ENCODE peak calls at places on chromosomes 6 and 20, in ten cellular contexts. A is adrenal gland; D is CD8-positive, alpha-beta T cell; Q is A549; F is mucosa of descending colon; H is HL-60; R is pancreas; J is ascending aorta; L is upper lobe of right lung; B is transverse colon. O is an unnamed sample.

GRCh38 chr20:23138682-23139081 is 52.6 kb upstream of the CD93 start:
- DNase-seq in A (no peak), D (no peak), Q (no peak), F (no peak), H (no peak), R (no peak), J (no peak), L (no peak), B (no peak), O (no peak)

GRCh38 chr6:158819977-158820632 is 937 bp upstream of the EZR start:
- DNase-seq in A (no peak), D (no peak), Q (no peak), F (no peak), H (no peak), R (no peak), J (no peak), L (no peak), B (no peak), O (peak)

GRCh38 chr6:109076421-109076820 is 18.2 kb downstream of the SESN1 start:
- DNase-seq in A (no peak), D (no peak), Q (no peak), F (no peak), H (no peak), R (no peak), J (no peak), L (no peak), B (no peak), O (no peak)

GRCh38 chr20:4170621-4171537 is 155.5 kb upstream of the RNF24 start:
- DNase-seq in A (no peak), D (no peak), Q (no peak), F (no peak), H (no peak), R (no peak), J (no peak), L (no peak), B (no peak), O (peak)

GRCh38 chr20:48098099-48098498 is 312.8 kb upstream of the SULF2 start:
- DNase-seq in A (no peak), D (no peak), Q (no peak), F (no peak), H (no peak), R (peak), J (no peak), L (peak), B (no peak), O (no peak)

GRCh38 chr6:79421707-79422484 is 115.3 kb downstream of the LCA5 start:
- DNase-seq in A (peak), D (no peak), Q (peak), F (no peak), H (no peak), R (peak), J (no peak), L (no peak), B (no peak), O (peak)

GRCh38 chr20:31827059-31827458 is 7.9 kb downstream of the MYLK2 start:
- DNase-seq in A (no peak), D (no peak), Q (no peak), F (no peak), H (no peak), R (no peak), J (no peak), L (peak), B (no peak), O (no peak)

GRCh38 chr20:62741191-62741676 is 32.6 kb downstream of the NTSR1 start:
- DNase-seq in A (no peak), D (peak), Q (no peak), F (peak), H (no peak), R (no peak), J (no peak), L (peak), B (no peak), O (peak)

GRCh38 chr20:44017905-44018683 is 103.4 kb downstream of the TOX2 start:
- DNase-seq in A (peak), D (no peak), Q (peak), F (peak), H (no peak), R (peak), J (peak), L (peak), B (peak), O (peak)

GRCh38 chr6:15690451-15690961 is 27.7 kb upstream of the DTNBP1 start:
- DNase-seq in A (no peak), D (no peak), Q (no peak), F (no peak), H (no peak), R (no peak), J (no peak), L (no peak), B (no peak), O (no peak)

GRCh38 chr6:63507096-63507495 is 65.2 kb upstream of the LOC128125822 start:
- DNase-seq in A (no peak), D (no peak), Q (no peak), F (no peak), H (no peak), R (no peak), J (no peak), L (no peak), B (no peak), O (no peak)

GRCh38 chr6:104814743-104815142 is 45.0 kb downstream of the HACE1 start:
- DNase-seq in A (no peak), D (no peak), Q (no peak), F (no peak), H (no peak), R (no peak), J (no peak), L (no peak), B (no peak), O (no peak)

GRCh38 chr6:27605401-27606342 is 132.8 kb upstream of the ZNF184 start:
- DNase-seq in A (peak), D (no peak), Q (peak), F (no peak), H (no peak), R (no peak), J (no peak), L (no peak), B (no peak), O (peak)

GRCh38 chr6:36594816-36595167 is 630 bp downstream of the SRSF3 start:
- DNase-seq in A (no peak), D (no peak), Q (no peak), F (no peak), H (no peak), R (no peak), J (no peak), L (no peak), B (no peak), O (no peak)

GRCh38 chr20:59559024-59559817 is 45.1 kb upstream of the PHACTR3 start:
- DNase-seq in A (no peak), D (no peak), Q (no peak), F (no peak), H (no peak), R (no peak), J (no peak), L (no peak), B (no peak), O (no peak)

GRCh38 chr6:4794140-4794707 is 18.0 kb downstream of the CDYL start:
- DNase-seq in A (no peak), D (no peak), Q (peak), F (peak), H (no peak), R (no peak), J (no peak), L (no peak), B (peak), O (no peak)

GRCh38 chr6:56699066-56699654 is 56.5 kb upstream of the DST start:
- DNase-seq in A (no peak), D (no peak), Q (no peak), F (no peak), H (no peak), R (no peak), J (no peak), L (no peak), B (no peak), O (peak)

GRCh38 chr6:1724616-1725015 is 114.9 kb downstream of the FOXC1 start:
- DNase-seq in A (no peak), D (no peak), Q (peak), F (peak), H (peak), R (no peak), J (no peak), L (no peak), B (peak), O (no peak)

GRCh38 chr6:150320450-150320849 is 48.4 kb upstream of the IYD start:
- DNase-seq in A (no peak), D (no peak), Q (no peak), F (no peak), H (no peak), R (no peak), J (no peak), L (no peak), B (no peak), O (peak)

GRCh38 chr6:49639177-49639817 is 2.7 kb upstream of the RHAG start:
- DNase-seq in A (no peak), D (no peak), Q (no peak), F (no peak), H (no peak), R (no peak), J (no peak), L (no peak), B (no peak), O (no peak)

GRCh38 chr6:149723771-149724417 is 6.0 kb upstream of the LATS1 start:
- DNase-seq in A (peak), D (peak), Q (peak), F (no peak), H (peak), R (peak), J (no peak), L (no peak), B (peak), O (peak)

GRCh38 chr20:25224941-25225340 is 22.9 kb upstream of the PYGB start:
- DNase-seq in A (no peak), D (no peak), Q (no peak), F (peak), H (no peak), R (no peak), J (no peak), L (no peak), B (no peak), O (no peak)

GRCh38 chr6:5172057-5172683 is 87.0 kb downstream of the PPP1R3G start:
- DNase-seq in A (no peak), D (no peak), Q (no peak), F (no peak), H (no peak), R (no peak), J (no peak), L (no peak), B (no peak), O (no peak)

GRCh38 chr20:15986690-15987089 is 586.6 kb downstream of the KIF16B start:
- DNase-seq in A (no peak), D (no peak), Q (no peak), F (no peak), H (no peak), R (no peak), J (no peak), L (no peak), B (no peak), O (no peak)

GRCh38 chr20:36824142-36824940 is 50.8 kb upstream of the DSN1 start:
- DNase-seq in A (no peak), D (no peak), Q (no peak), F (no peak), H (no peak), R (no peak), J (no peak), L (no peak), B (no peak), O (peak)

GRCh38 chr6:125314019-125314581 is 12.3 kb upstream of the HDDC2 start:
- DNase-seq in A (peak), D (no peak), Q (peak), F (no peak), H (peak), R (peak), J (peak), L (no peak), B (peak), O (peak)

GRCh38 chr6:95648636-95649035 is 71.3 kb downstream of the MANEA start:
- DNase-seq in A (no peak), D (no peak), Q (no peak), F (no peak), H (no peak), R (no peak), J (no peak), L (no peak), B (no peak), O (no peak)

GRCh38 chr20:46151936-46152335 is 33.8 kb downstream of the CD40 start:
- DNase-seq in A (no peak), D (no peak), Q (peak), F (no peak), H (no peak), R (no peak), J (no peak), L (no peak), B (no peak), O (no peak)

GRCh38 chr6:26183581-26184408 is 96.6 kb downstream of the HFE start:
- DNase-seq in A (peak), D (peak), Q (peak), F (peak), H (peak), R (peak), J (no peak), L (peak), B (peak), O (peak)

GRCh38 chr20:48384147-48384818 is 443.5 kb downstream of the PREX1 start:
- DNase-seq in A (no peak), D (no peak), Q (peak), F (no peak), H (no peak), R (no peak), J (no peak), L (no peak), B (no peak), O (no peak)

GRCh38 chr6:17869010-17869752 is 118.3 kb downstream of the KIF13A start:
- DNase-seq in A (no peak), D (no peak), Q (no peak), F (no peak), H (no peak), R (no peak), J (no peak), L (no peak), B (no peak), O (peak)

GRCh38 chr6:159758031-159759001 is 3.5 kb upstream of the ACAT2 start:
- DNase-seq in A (no peak), D (no peak), Q (peak), F (no peak), H (no peak), R (no peak), J (no peak), L (no peak), B (no peak), O (peak)

GRCh38 chr6:158524311-158524710 is 35.6 kb upstream of the TMEM181 start:
- DNase-seq in A (no peak), D (no peak), Q (no peak), F (no peak), H (no peak), R (no peak), J (no peak), L (no peak), B (no peak), O (no peak)

GRCh38 chr6:32840604-32841246 is 2.2 kb upstream of the TAP2 start:
- DNase-seq in A (no peak), D (peak), Q (no peak), F (no peak), H (no peak), R (no peak), J (no peak), L (no peak), B (no peak), O (no peak)

GRCh38 chr6:16168858-16169257 is 40.0 kb downstream of the MYLIP start:
- DNase-seq in A (no peak), D (peak), Q (peak), F (no peak), H (peak), R (no peak), J (no peak), L (no peak), B (no peak), O (peak)

GRCh38 chr20:44271915-44272663 is 25.0 kb downstream of the GDAP1L1 start:
- DNase-seq in A (no peak), D (no peak), Q (no peak), F (no peak), H (no peak), R (no peak), J (no peak), L (no peak), B (no peak), O (no peak)

GRCh38 chr20:44153636-44154043 is 33.3 kb downstream of the JPH2 start:
- DNase-seq in A (no peak), D (peak), Q (no peak), F (no peak), H (no peak), R (no peak), J (no peak), L (no peak), B (no peak), O (peak)

GRCh38 chr6:82337688-82338257 is 25.8 kb upstream of the TPBG start:
- DNase-seq in A (no peak), D (no peak), Q (no peak), F (no peak), H (no peak), R (no peak), J (no peak), L (no peak), B (no peak), O (no peak)

DNA sequence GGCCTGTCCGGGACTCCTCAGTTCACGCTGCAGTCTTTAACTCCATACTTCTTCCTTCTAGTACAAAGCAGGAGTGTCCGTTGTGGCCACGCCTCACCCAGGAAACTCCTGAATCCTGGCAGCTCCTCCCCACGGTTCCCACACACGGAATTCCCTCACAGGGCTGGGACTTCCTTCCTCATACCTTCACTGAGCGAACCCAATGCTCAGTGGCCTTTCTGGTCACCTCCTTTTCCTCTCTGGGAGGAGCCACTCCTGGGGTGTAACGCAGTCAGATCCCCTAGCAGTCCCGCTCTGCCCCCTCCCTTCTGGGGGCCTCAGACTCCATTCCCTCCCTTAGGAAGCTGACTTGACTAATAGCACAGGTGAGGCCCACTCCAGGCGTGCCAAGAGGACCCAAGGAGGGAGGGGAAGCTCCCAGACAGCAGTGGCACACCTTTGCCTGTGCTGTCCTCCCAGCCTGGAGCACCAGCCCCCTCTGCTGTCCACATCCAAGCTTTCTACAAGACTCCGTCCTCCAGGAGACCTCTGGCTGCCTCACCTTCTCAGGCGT is at the start of gene SLC52A3:
- DNase-seq in A (no peak), D (no peak), Q (peak), F (peak), H (no peak), R (peak), J (no peak), L (peak), B (peak), O (no peak)
- TF ChIP-seq CTCF in A (no peak), D (no peak), Q (peak), F (no peak), H (no peak), R (no peak), J (no peak), L (peak), B (peak), O (no peak)

GRCh38 chr6:41537359-41537758 is 8.8 kb upstream of the FOXP4 start:
- DNase-seq in A (no peak), D (no peak), Q (no peak), F (no peak), H (no peak), R (no peak), J (no peak), L (no peak), B (no peak), O (no peak)

GRCh38 chr6:41539204-41539603 is 7.0 kb upstream of the FOXP4 start:
- DNase-seq in A (no peak), D (no peak), Q (no peak), F (no peak), H (no peak), R (no peak), J (no peak), L (no peak), B (no peak), O (no peak)

GRCh38 chr6:41535766-41536165 is 10.4 kb upstream of the FOXP4 start:
- DNase-seq in A (no peak), D (no peak), Q (no peak), F (no peak), H (no peak), R (no peak), J (no peak), L (no peak), B (no peak), O (no peak)

GRCh38 chr6:41538556-41539182 is 7.5 kb upstream of the FOXP4 start:
- DNase-seq in A (no peak), D (no peak), Q (no peak), F (no peak), H (peak), R (no peak), J (no peak), L (no peak), B (no peak), O (no peak)

DNA sequence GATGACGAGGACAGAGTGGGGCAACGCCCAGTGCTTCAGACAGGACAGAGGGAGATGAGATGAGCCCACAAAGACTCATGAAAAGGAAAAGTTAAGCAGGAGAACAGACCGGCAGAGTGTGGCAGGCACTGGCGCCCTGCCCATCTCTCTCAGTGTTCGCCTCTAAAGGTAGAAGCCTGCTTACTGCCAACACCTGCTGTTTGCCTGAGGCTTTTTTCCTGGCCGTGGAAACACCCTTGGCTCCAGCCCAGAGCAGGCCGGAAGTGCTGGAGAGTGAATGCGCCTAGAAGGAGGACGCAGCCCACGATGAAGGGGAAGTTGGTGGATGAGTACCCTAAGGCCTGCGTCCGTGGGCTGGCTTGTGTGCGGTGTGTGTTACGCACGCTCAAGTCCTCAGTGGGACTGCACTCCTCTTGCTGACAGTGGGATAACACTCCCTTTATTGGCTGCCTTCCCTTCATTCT is 9.3 kb upstream of the FOXP4 start:
- DNase-seq in A (no peak), D (no peak), Q (no peak), F (peak), H (peak), R (peak), J (no peak), L (peak), B (peak), O (no peak)
- H3K4me3 ChIP-seq in A (no peak), D (no peak), Q (no peak), F (no peak), H (no peak), R (no peak), J (no peak), L (no peak), B (no peak), O (no peak)

DNA sequence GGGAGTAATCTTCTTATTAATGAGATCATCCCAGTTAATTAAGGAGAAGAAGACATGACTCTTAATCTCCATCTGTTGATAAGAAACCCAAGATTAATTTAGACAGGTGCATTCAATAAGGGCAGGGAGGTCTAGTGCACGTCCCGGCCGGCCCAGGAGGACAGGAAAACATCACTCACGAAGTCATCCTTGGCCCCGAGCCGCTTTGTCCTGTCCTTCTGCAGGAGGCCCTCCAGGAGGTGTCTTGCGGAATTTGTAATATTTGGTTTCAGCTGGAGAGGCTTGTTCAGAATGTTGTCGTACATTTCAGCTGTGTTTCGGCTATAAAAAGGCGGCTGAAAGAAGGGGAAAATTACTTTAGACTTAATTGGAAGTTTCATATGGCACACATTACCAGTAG is 118.4 kb upstream of the SLC2A12 start:
- DNase-seq in A (peak), D (no peak), Q (no peak), F (no peak), H (no peak), R (no peak), J (no peak), L (no peak), B (no peak), O (peak)
- TF ChIP-seq CTCF in A (peak), D (no peak), Q (no peak), F (no peak), H (no peak), R (no peak), J (no peak), L (no peak), B (no peak), O (peak)

DNA sequence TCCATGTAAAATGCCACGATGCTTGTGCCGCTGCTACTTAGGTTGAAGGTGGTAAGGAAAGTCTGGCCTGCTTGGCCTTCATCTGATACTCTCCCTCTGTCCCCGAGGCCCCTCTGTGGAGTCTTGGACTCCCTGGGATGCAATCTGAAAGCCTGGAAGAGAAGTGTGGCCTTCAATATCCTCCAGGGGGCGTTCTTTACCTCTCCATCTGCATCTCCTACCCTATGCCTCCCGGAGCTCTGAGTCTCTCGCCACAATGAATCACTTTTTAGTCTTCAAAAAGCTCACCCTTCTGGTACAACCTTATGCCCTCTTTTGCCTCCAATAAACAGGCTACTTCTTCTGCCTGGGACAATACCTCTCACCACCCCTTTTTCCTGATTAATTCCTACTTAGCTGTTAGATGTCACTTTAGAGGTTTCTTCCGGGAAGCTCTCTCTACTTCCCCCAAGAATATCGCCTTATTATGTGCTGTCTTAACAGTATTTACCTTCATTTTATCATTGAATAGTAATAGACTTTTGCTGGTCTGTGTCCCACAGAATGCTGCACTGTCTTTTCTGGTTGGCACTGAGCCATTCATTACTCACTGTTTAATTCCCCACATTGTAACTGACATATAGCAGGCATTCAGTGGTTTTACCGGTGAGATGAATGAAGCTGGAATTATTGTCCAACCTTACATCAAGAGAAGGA is 13.9 kb upstream of the ATG5 start:
- DNase-seq in A (peak), D (peak), Q (peak), F (no peak), H (peak), R (peak), J (no peak), L (no peak), B (peak), O (peak)
- H3K4me3 ChIP-seq in A (no peak), D (no peak), Q (peak), F (no peak), H (no peak), R (no peak), J (no peak), L (no peak), B (no peak), O (no peak)